ENCODE peak calls at places on chromosome 5, in nine cellular contexts. J is HCT116, V is right lobe of liver, W is GM12878, M is heart left ventricle, P is body of pancreas, E is A549, H is IMR-90, G is HepG2. N is an unnamed sample.

GRCh38 chr5:151909628-151910027 is 15.0 kb downstream of the GLRA1 start:
- ATAC-seq in J (no peak), V (no peak), W (no peak), M (peak; percentile 37), P (no peak), E (no peak), H (no peak), G (no peak), N (no peak)

GRCh38 chr5:61667523-61668229 is 335.6 kb downstream of the ZSWIM6 start:
- ATAC-seq in J (no peak), V (peak; percentile 80), W (no peak), M (no peak), P (no peak), E (no peak), H (no peak), G (no peak), N (no peak)

GRCh38 chr5:44714871-44715580 is 93.7 kb upstream of the MRPS30 start:
- ATAC-seq in J (no peak), V (no peak), W (no peak), M (no peak), P (no peak), E (no peak), H (no peak), G (no peak), N (no peak)

GRCh38 chr5:81391-82021 is 10.5 kb upstream of the PLEKHG4B start:
- ATAC-seq in J (no peak), V (no peak), W (no peak), M (no peak), P (no peak), E (peak; percentile 22), H (no peak), G (peak; percentile 47), N (no peak)

GRCh38 chr5:392431-392988 is 50.5 kb upstream of the EXOC3 start:
- ATAC-seq in J (peak; percentile 61), V (no peak), W (peak; percentile 95), M (no peak), P (no peak), E (peak; percentile 54), H (no peak), G (no peak), N (no peak)

GRCh38 chr5:68231414-68232076 is 16.0 kb downstream of the PIK3R1 start:
- ATAC-seq in J (no peak), V (peak; percentile 63), W (no peak), M (peak; percentile 41), P (no peak), E (no peak), H (no peak), G (no peak), N (no peak)

GRCh38 chr5:38249286-38249685 is 9.1 kb upstream of the EGFLAM start:
- ATAC-seq in J (no peak), V (no peak), W (no peak), M (no peak), P (no peak), E (no peak), H (no peak), G (no peak), N (no peak)

GRCh38 chr5:177576169-177576568 is 15.8 kb upstream of the TMED9 start:
- ATAC-seq in J (peak; percentile 72), V (no peak), W (no peak), M (no peak), P (no peak), E (peak; percentile 54), H (no peak), G (peak; percentile 41), N (no peak)

GRCh38 chr5:148748702-148749101 is 77.7 kb upstream of the ADRB2 start:
- ATAC-seq in J (no peak), V (no peak), W (no peak), M (no peak), P (no peak), E (no peak), H (no peak), G (no peak), N (no peak)

GRCh38 chr5:71482132-71482531 is 26.7 kb downstream of the BDP1 start:
- ATAC-seq in J (peak; percentile 59), V (peak; percentile 60), W (no peak), M (no peak), P (no peak), E (peak; percentile 83), H (peak; percentile 19), G (peak; percentile 74), N (no peak)

GRCh38 chr5:146007270-146007669 is 70.9 kb downstream of the SH3RF2 start:
- ATAC-seq in J (peak; percentile 93), V (peak; percentile 56), W (no peak), M (no peak), P (no peak), E (peak; percentile 83), H (no peak), G (peak; percentile 92), N (no peak)

GRCh38 chr5:31853398-31854135 is 214.6 kb downstream of the PDZD2 start:
- ATAC-seq in J (no peak), V (no peak), W (no peak), M (no peak), P (no peak), E (no peak), H (no peak), G (no peak), N (no peak)

GRCh38 chr5:61228691-61229280 is 66.5 kb upstream of the SMIM15 start:
- ATAC-seq in J (peak; percentile 60), V (no peak), W (peak; percentile 90), M (peak; percentile 16), P (peak; percentile 62), E (no peak), H (peak; percentile 45), G (no peak), N (no peak)

GRCh38 chr5:53503819-53504218 is 23.4 kb downstream of the FST start:
- ATAC-seq in J (no peak), V (no peak), W (no peak), M (no peak), P (no peak), E (no peak), H (peak; percentile 61), G (peak; percentile 53), N (no peak)

GRCh38 chr5:127254729-127255284 is 35.8 kb upstream of the MEGF10 start:
- ATAC-seq in J (peak; percentile 68), V (no peak), W (no peak), M (no peak), P (no peak), E (no peak), H (no peak), G (no peak), N (no peak)

GRCh38 chr5:135827965-135828792 is 6.3 kb upstream of the SLC25A48 start:
- ATAC-seq in J (no peak), V (no peak), W (no peak), M (no peak), P (no peak), E (no peak), H (no peak), G (no peak), N (no peak)

GRCh38 chr5:176513788-176514187 is 23.4 kb downstream of the RNF44 start:
- ATAC-seq in J (no peak), V (no peak), W (no peak), M (no peak), P (no peak), E (peak; percentile 48), H (no peak), G (peak; percentile 31), N (no peak)

DNA sequence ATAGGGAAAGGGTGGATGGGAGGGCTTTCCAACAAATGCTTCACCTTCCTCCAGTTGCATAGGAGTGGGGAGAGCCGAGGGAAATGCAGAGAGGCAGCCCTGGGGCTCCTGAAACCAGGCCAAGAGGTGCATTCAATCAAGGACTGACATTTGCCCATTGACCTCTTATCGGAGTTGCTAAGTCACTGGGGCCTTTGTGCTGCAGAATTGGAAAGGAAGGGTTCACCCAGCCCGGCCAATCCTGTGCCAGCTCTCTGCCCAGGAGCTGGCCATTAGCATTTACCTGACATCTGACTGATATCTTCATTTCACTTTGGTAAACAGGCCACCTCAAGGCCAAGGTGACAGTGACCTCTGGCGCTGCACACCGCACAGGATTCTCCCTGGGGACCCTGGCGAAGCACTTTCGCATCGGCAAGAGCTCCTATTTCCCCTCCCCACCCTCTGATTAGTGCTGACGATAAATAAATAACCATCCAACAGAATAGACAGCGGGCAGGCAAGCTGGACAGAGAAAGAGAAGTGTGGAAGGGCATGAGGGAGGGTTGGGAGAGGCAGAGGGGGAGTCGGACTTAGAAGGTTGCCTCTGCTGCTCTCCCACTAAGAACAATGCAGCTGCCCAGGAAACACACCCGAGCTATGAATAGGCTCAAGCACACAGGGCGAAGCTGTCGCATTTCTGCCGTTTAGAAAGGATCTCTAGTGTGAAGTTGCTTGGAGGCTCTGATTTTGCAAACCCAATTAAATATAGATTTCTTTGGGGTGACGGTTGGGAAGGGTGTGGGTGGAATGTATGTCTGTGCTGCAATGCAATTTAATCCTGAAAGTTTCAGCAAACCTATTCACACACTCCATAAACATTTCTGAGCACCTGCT is 57.1 kb upstream of the BOD1 start:
- ATAC-seq in J (no peak), V (peak; percentile 73), W (no peak), M (peak; percentile 59), P (peak; percentile 68), E (no peak), H (no peak), G (no peak), N (no peak)
- TF ChIP-seq POLR2A in J (no peak), V (no peak), W (no peak), M (no peak), P (peak; percentile 3), E (no peak), H (no peak), G (no peak), N (no peak)

DNA sequence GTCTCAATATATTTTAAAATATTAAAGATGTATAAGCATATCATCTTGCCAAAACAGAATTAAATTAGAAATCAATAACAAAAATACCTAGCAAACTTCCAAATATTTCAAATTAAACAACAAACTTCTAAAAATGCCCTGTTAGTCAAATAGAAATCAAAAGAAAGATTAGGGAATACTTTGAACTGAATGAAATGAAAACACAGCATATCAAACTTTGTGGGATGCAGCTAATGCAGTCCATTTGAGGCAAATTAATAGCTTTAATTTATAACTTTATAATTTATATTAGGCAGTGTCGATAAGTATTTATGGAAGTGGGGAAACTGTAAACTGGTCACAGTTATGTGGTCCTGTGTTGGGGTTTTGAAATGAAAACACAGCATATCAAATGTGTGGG is 17.1 kb downstream of the SLC6A3 start:
- ATAC-seq in J (no peak), V (no peak), W (no peak), M (no peak), P (no peak), E (no peak), H (no peak), G (no peak), N (no peak)
- H3K9me3 ChIP-seq in J (peaks cover 17% of the 10 kb centered on the region), V (no peaks in the 10 kb centered on the region), W (peaks cover 2% of the 10 kb centered on the region), M (peaks cover 2% of the 10 kb centered on the region), P (no peaks in the 10 kb centered on the region), E (peaks cover 37% of the 10 kb centered on the region), H (peaks cover 24% of the 10 kb centered on the region), G (peaks cover 7% of the 10 kb centered on the region), N (no peaks in the 10 kb centered on the region)

DNA sequence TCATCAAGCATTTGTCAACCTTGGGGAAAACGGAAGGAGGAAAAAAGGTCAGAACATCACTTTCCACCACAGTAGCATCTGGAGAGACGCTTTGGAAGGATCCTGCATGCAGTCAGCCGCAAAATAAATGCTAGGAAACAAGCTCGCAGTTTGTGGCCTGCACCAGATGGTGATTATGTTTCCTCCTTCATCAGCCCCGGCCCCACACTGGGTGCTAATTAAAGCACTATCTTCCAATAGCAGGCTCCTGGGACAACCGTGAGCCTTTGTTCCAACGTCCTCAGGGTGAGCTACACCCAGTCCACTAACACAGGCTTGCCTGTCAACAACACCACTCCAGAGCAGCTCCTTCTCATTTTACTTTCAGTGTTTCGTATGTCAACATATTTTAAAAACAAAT is 64.0 kb downstream of the RNF130 start:
- ATAC-seq in J (no peak), V (no peak), W (no peak), M (peak; percentile 96), P (peak; percentile 38), E (no peak), H (no peak), G (no peak), N (no peak)
- TF ChIP-seq POLR2A in J (no peak), V (no peak), W (no peak), M (no peak), P (no peak), E (no peak), H (no peak), G (no peak), N (no peak)

GRCh38 chr5:58066076-58066475 is 393.8 kb downstream of the PLK2 start:
- ATAC-seq in J (no peak), V (no peak), W (no peak), M (no peak), P (no peak), E (no peak), H (no peak), G (no peak), N (no peak)
- H3K9me3 ChIP-seq in J (no peaks in the 10 kb centered on the region), V (no peaks in the 10 kb centered on the region), W (no peaks in the 10 kb centered on the region), M (no peaks in the 10 kb centered on the region), P (no peaks in the 10 kb centered on the region), E (no peaks in the 10 kb centered on the region), H (no peaks in the 10 kb centered on the region), G (no peaks in the 10 kb centered on the region), N (no peaks in the 10 kb centered on the region)